ENCODE peak calls at places on chromosomes 13 and 19, in seven cellular contexts. X, R, F, E, J, Y and Q are unnamed samples.
A peak's percentile ranks its signal among the peaks of the same experiment; 100 is the strongest.

GRCh38 chr13:27919934-27920676 is at the start of gene PDX1:
- DNase-seq in E (peak; percentile 14), R (no peak), J (peak; percentile 27), Y (peak; percentile 54), X (no peak), F (no peak), Q (no peak)

GRCh38 chr13:95527955-95528354 is 24.6 kb upstream of the CLDN10 start:
- DNase-seq in J (no peak), E (no peak), Y (no peak), X (no peak), R (no peak), F (no peak), Q (no peak)

GRCh38 chr13:101473458-101473857 is 21.0 kb downstream of the ITGBL1 start:
- DNase-seq in R (peak; percentile 84), Y (no peak), J (peak; percentile 32), X (no peak), E (peak; percentile 25), F (no peak), Q (no peak)

GRCh38 chr19:11964496-11964857 is 363 bp upstream of the ZNF763 start:
- DNase-seq in J (peak; percentile 27), X (no peak), Y (no peak), E (no peak), F (peak; percentile 27), R (no peak), Q (no peak)

GRCh38 chr13:46377554-46377953 is 9.5 kb downstream of the RUBCNL start:
- DNase-seq in E (no peak), J (no peak), F (no peak), R (no peak), X (no peak), Y (no peak), Q (no peak)

GRCh38 chr19:58569943-58570670 is 3.0 kb downstream of the MZF1 start:
- DNase-seq in J (peak; percentile 12), F (no peak), E (no peak), X (no peak), R (no peak), Y (no peak), Q (peak; percentile 15)

GRCh38 chr13:40387775-40388174 is 278.7 kb downstream of the FOXO1 start:
- DNase-seq in Y (no peak), X (no peak), F (no peak), E (no peak), R (no peak), J (no peak), Q (no peak)

GRCh38 chr13:60944863-60945262 is 470.8 kb downstream of the PCDH20 start:
- DNase-seq in R (no peak), X (no peak), E (no peak), Y (no peak), F (no peak), J (no peak), Q (no peak)

GRCh38 chr13:101397742-101398141 is 18.6 kb downstream of the NALCN start:
- DNase-seq in F (no peak), X (no peak), E (no peak), Y (no peak), R (peak; percentile 77), J (no peak), Q (no peak)

GRCh38 chr13:19587635-19588300 is 26.4 kb upstream of the TPTE2 start:
- DNase-seq in Y (peak; percentile 53), F (peak; percentile 35), X (no peak), J (no peak), R (peak; percentile 63), E (peak; percentile 5), Q (no peak)

GRCh38 chr13:75705395-75705794 is 69.3 kb downstream of the LMO7 start:
- DNase-seq in J (no peak), E (no peak), F (no peak), R (no peak), Y (no peak), X (no peak), Q (no peak)

GRCh38 chr13:65530688-65531087 is 1699.4 kb downstream of the PCDH9 start:
- DNase-seq in F (no peak), J (no peak), Y (no peak), R (no peak), E (no peak), X (no peak), Q (no peak)

GRCh38 chr13:35600137-35600536 is 123.6 kb upstream of the MAB21L1 start:
- DNase-seq in F (no peak), Y (no peak), E (no peak), X (no peak), R (peak; percentile 58), J (no peak), Q (no peak)

GRCh38 chr13:113028336-113029060 is 59.5 kb downstream of the MCF2L start:
- DNase-seq in J (no peak), F (no peak), E (no peak), R (no peak), Y (no peak), X (no peak), Q (no peak)

GRCh38 chr19:15177269-15178116 is 23.3 kb downstream of the NOTCH3 start:
- DNase-seq in E (peak; percentile 80), X (peak; percentile 76), Y (peak; percentile 90), R (peak; percentile 48), J (peak; percentile 82), F (peak; percentile 64), Q (peak; percentile 85)

GRCh38 chr13:22061371-22061805 is 390.5 kb downstream of the FGF9 start:
- DNase-seq in F (no peak), J (no peak), E (no peak), Y (peak; percentile 76), R (no peak), X (peak; percentile 20), Q (no peak)

GRCh38 chr13:40158218-40158617 is 502.8 kb downstream of the COG6 start:
- DNase-seq in R (peak; percentile 45), F (no peak), E (no peak), X (no peak), J (no peak), Y (peak; percentile 18), Q (no peak)

GRCh38 chr13:39957868-39958676 is 302.6 kb downstream of the COG6 start:
- DNase-seq in R (no peak), J (no peak), Y (no peak), F (no peak), X (no peak), E (no peak), Q (no peak)

GRCh38 chr19:45969676-45970075 is 4.0 kb downstream of the NOVA2 start:
- DNase-seq in F (no peak), X (no peak), E (no peak), J (no peak), Y (no peak), R (no peak), Q (no peak)

GRCh38 chr13:36069881-36070366 is 61.3 kb downstream of the DCLK1 start:
- DNase-seq in Y (no peak), E (no peak), J (no peak), R (no peak), X (no peak), F (no peak), Q (no peak)

GRCh38 chr13:67299731-67300130 is 69.6 kb upstream of the PCDH9 start:
- DNase-seq in X (no peak), R (peak; percentile 21), Y (no peak), E (no peak), F (no peak), J (no peak), Q (no peak)

GRCh38 chr13:63501702-63502101 is 2086.1 kb upstream of the PCDH20 start:
- DNase-seq in Y (no peak), X (no peak), J (no peak), R (no peak), E (no peak), F (no peak), Q (no peak)

GRCh38 chr19:30256510-30256850 is 115.7 kb upstream of the ZNF536 start:
- DNase-seq in X (no peak), R (no peak), E (no peak), J (no peak), F (no peak), Y (no peak), Q (no peak)

GRCh38 chr13:113305208-113305607 is 8.2 kb downstream of the LAMP1 start:
- DNase-seq in X (no peak), R (peak; percentile 68), E (no peak), Y (no peak), F (no peak), J (no peak), Q (no peak)

GRCh38 chr13:73259061-73259908 is 200.5 kb downstream of the KLF5 start:
- DNase-seq in J (no peak), R (no peak), Y (no peak), F (no peak), X (no peak), E (no peak), Q (no peak)

GRCh38 chr13:29359181-29359580 is 236.3 kb downstream of the SLC7A1 start:
- DNase-seq in R (no peak), J (no peak), F (no peak), X (no peak), Y (no peak), E (peak; percentile 22), Q (no peak)

GRCh38 chr13:45564108-45564507 is 51.4 kb downstream of the ERICH6B start:
- DNase-seq in X (no peak), E (no peak), Y (peak; percentile 18), J (no peak), R (peak; percentile 54), F (no peak), Q (no peak)

GRCh38 chr13:31101511-31102170 is 60.1 kb downstream of the HSPH1 start:
- DNase-seq in F (no peak), R (no peak), X (no peak), E (no peak), J (peak; percentile 43), Y (no peak), Q (no peak)
- TF ChIP-seq CTCF in F (no peak), R (no peak), X (no peak), E (no peak), J (no peak), Y (no peak), Q (no peak)

DNA sequence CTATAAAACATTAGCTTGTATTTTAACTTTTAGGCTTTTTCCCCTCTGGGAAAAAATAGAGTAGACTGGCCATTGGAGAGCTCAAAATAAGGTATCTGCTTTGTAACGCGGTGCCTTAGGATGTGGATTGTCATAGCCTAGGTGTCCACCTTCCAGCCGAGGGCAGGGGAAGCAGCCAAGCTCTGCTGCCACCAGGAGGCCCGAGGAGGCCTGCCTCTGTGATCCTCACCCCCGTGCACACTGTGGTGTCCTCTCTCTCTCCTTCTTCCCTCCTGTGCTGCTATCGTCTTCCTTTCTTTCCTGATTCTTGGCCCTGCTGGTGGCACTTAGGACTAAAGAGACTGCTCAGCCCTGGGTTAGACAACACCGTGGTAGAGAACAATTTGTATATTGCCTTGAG is 11.3 kb downstream of the HNRNPM start:
- DNase-seq in E (no peak), F (no peak), Y (no peak), X (no peak), R (no peak), J (no peak), Q (no peak)
- TF ChIP-seq CTCF in E (no peak), F (no peak), Y (peak; percentile 16), X (no peak), R (peak; percentile 52), J (peak; percentile 51), Q (no peak)

DNA sequence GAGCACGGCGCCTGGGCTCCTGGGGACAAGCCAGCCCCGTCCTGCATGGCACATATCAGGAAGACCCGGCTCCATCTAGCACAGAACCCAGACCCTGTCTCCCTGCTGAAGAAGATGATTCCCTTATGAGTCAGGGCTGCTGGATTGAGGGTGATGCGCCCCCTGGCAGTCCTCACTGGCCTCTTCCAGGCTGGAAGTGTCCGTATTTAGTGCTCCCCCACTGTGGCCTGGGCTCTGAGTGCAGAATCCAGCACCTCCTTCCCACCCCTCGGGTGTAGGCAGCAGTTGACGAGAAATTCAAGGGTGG is 14.9 kb downstream of the COMP start:
- DNase-seq in E (no peak), X (no peak), Y (no peak), F (no peak), R (peak; percentile 53), J (no peak), Q (no peak)
- TF ChIP-seq CTCF in E (no peak), X (no peak), Y (no peak), F (no peak), R (peak; percentile 73), J (no peak), Q (no peak)

GRCh38 chr13:52399708-52400107 is 6.3 kb downstream of the THSD1 start:
- DNase-seq in F (no peak), E (no peak), R (no peak), X (no peak), J (no peak), Y (no peak), Q (no peak)
- TF ChIP-seq CTCF in F (no peak), E (no peak), R (peak; percentile 28), X (no peak), J (peak; percentile 42), Y (no peak), Q (no peak)